ENCODE peak calls at places on chromosomes 1 and 21, in eight cellular contexts. Y, D, Z, O, S, Q, J and I are unnamed samples. For H3K4me1, the result is how much of the 10 kb centered on the place peaks cover.

GRCh38 chr1:25654109-25654660 is 37.6 kb downstream of the MAN1C1 start:
- DNase-seq in J (no peak), Z (peak), Y (no peak), Q (no peak), D (no peak), S (no peak), O (no peak), I (no peak)

GRCh38 chr1:145962157-145963102 is 1.9 kb downstream of the ANKRD34A start:
- DNase-seq in S (no peak), Q (peak), Y (no peak), Z (peak), D (peak), J (no peak), O (no peak), I (peak)

GRCh38 chr1:107919953-107920352 is 45.0 kb downstream of the VAV3 start:
- DNase-seq in Y (no peak), J (no peak), Q (no peak), S (no peak), Z (no peak), O (no peak), D (no peak), I (no peak)

GRCh38 chr1:89276690-89277089 is 4.0 kb upstream of the GBP5 start:
- DNase-seq in S (no peak), Y (peak), O (no peak), J (no peak), Q (no peak), Z (no peak), D (no peak), I (no peak)

GRCh38 chr1:84374991-84375838 is 23.1 kb upstream of the DNASE2B start:
- DNase-seq in Q (no peak), S (no peak), O (no peak), Y (peak), Z (no peak), J (no peak), D (no peak), I (no peak)

GRCh38 chr21:46457801-46458314 is 833 bp upstream of the DIP2A start:
- DNase-seq in J (no peak), O (peak), D (no peak), Y (peak), S (peak), Z (peak), Q (peak), I (no peak)

GRCh38 chr1:93865253-93865652 is 13.8 kb downstream of the DNTTIP2 start:
- DNase-seq in O (no peak), D (no peak), J (no peak), Y (no peak), S (no peak), Z (no peak), Q (no peak), I (no peak)

GRCh38 chr1:91564888-91565700 is 64.4 kb downstream of the CDC7 start:
- DNase-seq in Z (no peak), J (no peak), Q (no peak), O (peak), Y (peak), S (no peak), D (no peak), I (no peak)

GRCh38 chr1:208531003-208531750 is 287.0 kb upstream of the PLXNA2 start:
- DNase-seq in Z (no peak), D (no peak), O (no peak), Q (no peak), J (no peak), Y (no peak), S (no peak), I (no peak)

GRCh38 chr1:159931101-159931816 is 6.0 kb upstream of the TAGLN2 start:
- DNase-seq in Y (no peak), Z (no peak), J (no peak), Q (no peak), S (no peak), D (peak), O (no peak), I (no peak)

GRCh38 chr1:43314233-43314632 is 13.5 kb downstream of the TIE1 start:
- DNase-seq in Z (no peak), J (no peak), O (no peak), D (peak), Y (no peak), Q (no peak), S (no peak), I (no peak)

GRCh38 chr1:58964880-58965279 is 181.0 kb upstream of the JUN start:
- DNase-seq in J (no peak), S (peak), Q (peak), Z (no peak), Y (no peak), O (peak), D (no peak), I (no peak)

GRCh38 chr1:6287029-6287428 is 26.1 kb upstream of the GPR153 start:
- DNase-seq in S (no peak), Q (no peak), Y (no peak), J (no peak), O (no peak), Z (no peak), D (no peak), I (no peak)

GRCh38 chr1:246724001-246724724 is at the start of gene SCCPDH:
- DNase-seq in Y (peak), Q (peak), D (peak), J (peak), O (peak), Z (peak), S (peak), I (peak)

GRCh38 chr1:28338897-28339296 is 10.1 kb downstream of the MED18 start:
- DNase-seq in Y (no peak), D (no peak), Z (no peak), Q (no peak), J (no peak), S (no peak), O (no peak), I (no peak)

GRCh38 chr1:21764615-21765423 is 18.1 kb downstream of the USP48 start:
- DNase-seq in Y (peak), Q (no peak), J (peak), Z (peak), D (no peak), S (peak), O (peak), I (peak)

DNA sequence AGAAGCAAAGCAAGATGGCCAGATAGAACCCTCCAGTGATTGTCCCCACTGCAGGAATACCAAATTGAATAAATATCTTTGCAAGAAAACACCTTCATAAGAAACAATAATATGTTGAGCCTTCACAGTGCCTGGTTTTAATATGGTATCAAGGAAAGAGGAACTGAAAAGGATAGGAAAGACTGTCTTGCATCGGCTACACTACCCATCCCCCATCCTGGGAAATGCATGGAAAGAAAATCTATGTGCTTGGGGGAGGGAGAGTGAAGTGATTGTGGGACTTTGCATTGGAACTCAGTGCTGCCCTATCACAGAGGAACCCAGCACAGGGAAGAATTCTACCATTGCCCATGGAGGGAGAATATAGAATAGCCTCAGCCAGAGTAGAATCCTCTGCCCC is 28.6 kb upstream of the AK5 start:
- DNase-seq in S (no peak), D (no peak), Q (no peak), J (no peak), O (no peak), Y (no peak), Z (no peak), I (no peak)
- H3K4me1 ChIP-seq in S (under half), D (under half), Q (under half), J (under half), O (under half), Y (under half), Z (under half), I (under half)

DNA sequence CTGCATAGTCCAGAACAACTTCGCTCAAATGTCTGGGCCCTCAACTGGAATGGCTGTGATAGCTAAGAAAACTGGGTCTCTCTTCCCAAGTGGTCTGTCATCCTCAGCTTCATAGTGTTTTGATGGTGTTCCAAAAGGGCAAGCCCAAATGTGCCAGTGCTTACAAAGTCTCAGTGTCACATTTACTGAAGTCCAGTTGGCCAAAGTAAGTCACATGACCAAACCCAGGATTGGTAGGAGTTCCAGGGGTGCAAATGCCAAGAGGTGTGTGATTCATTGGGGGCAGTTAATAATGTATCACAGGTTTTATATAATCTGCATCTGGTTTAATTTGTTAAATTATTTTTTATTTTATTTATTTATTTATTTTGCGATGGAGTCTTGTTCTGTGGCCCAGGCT is 24.9 kb downstream of the SMG7 start:
- DNase-seq in S (no peak), J (no peak), Y (no peak), Z (no peak), O (no peak), D (no peak), Q (no peak), I (no peak)
- H3K4me1 ChIP-seq in S (under half), J (under half), Y (under half), Z (under half), O (under half), D (under half), Q (under half), I (under half)

DNA sequence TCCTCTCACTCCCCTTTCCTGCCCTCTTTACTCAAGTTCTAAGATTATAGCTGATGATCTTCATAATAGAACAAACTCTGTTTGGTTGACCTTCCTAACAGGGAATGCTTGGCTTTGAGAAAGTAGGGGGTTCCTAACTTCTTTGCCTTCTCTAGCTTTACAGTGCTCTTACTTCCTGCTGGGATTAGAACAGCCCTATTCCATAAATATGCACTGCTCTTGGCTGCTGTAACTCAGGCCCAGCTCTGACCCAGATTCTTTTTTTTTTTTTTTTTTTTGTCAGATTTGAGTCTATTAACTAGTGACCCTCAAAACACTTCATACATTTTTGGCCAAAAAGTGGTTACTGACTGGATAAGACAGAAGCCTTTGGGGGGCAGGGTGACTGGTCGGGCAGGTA is 39.4 kb upstream of the PIGV start:
- DNase-seq in J (no peak), Z (no peak), O (no peak), Q (no peak), S (no peak), D (no peak), Y (no peak), I (no peak)
- H3K4me1 ChIP-seq in J (half or more), Z (half or more), O (under half), Q (under half), S (under half), D (under half), Y (under half), I (half or more)

DNA sequence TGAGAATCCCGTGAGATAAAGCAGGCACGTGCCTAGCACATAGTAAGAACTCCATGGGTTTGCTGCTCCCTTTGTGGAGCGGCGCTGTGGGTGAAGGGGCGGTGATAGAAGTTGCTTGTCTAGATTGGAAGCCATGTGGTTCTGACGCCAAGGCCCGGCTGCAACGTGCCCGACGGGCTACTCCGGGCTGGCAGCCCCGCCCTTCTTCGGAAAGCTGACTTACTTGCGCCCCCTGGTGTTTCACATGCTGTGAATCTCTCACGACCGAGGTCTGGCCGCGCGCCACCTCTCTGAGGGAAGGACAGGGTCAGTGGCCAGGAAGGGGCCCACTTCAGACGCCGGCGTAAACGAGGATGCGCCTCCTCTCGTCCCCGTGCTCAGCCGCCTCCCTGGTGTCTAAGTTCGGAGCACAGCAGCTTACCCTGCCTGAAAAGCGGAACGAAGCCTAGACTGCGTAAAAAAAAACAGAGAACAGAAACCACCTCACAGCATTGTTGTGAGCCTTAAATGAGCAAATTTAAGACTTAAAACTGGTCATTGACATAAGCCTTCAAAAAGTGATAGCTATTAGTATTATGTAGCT is 42.6 kb upstream of the WNT2B start:
- DNase-seq in Q (peak), D (peak), S (peak), Y (peak), Z (peak), O (peak), J (peak), I (peak)
- H3K4me1 ChIP-seq in Q (under half), D (under half), S (under half), Y (under half), Z (under half), O (under half), J (under half), I (under half)

DNA sequence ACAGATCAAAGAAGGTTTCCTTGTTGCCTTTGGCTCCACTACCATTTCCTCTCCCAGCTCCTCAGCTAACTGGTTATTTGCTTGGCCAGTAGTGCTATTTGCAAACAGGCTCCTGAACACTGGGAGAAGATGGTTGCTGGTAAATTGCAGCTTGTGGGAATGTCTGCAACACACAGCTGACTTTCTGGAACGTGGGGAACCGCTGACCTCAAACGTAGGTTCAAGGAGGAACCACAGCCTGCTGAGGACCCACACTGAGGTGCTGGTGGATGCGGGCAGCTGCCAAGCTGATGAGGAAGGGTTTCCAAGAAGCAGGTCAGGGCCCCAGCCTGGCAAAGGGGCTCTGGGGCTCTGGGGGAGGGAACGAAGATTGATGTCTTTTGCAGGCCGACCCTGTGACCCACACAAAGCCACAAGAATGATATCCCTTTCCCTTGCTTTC is 24.8 kb downstream of the GNG4 start:
- DNase-seq in Y (peak), D (no peak), J (no peak), Z (no peak), Q (no peak), S (no peak), O (no peak), I (no peak)
- H3K4me1 ChIP-seq in Y (under half), D (under half), J (under half), Z (under half), Q (under half), S (under half), O (under half), I (under half)

DNA sequence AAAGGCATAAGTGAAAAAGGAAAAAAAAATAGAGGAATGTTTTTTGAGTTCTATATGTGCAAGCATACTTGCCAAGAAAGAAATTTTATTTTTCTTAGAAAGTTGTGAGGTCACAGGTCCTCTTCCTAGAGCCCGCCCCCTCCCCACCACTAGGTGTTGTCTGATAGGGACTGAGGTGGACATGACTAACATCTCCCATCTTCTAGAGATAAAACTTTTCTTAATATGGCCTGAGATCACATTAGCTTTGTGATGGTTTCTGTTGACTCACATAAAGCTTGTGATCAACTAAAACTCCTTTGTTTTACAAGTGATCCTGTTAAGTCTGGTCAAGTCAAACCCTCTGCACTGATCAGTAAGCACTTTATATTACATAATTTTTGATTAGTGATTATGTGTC is 33.4 kb upstream of the CITED4 start:
- DNase-seq in Y (no peak), S (no peak), O (peak), Z (no peak), J (no peak), Q (no peak), D (no peak), I (no peak)
- H3K4me1 ChIP-seq in Y (under half), S (under half), O (under half), Z (under half), J (under half), Q (under half), D (under half), I (under half)

GRCh38 chr1:157505481-157506272 is 46.6 kb downstream of the FCRL5 start:
- DNase-seq in Q (peak), Z (no peak), O (peak), D (peak), J (no peak), S (peak), Y (peak), I (peak)
- H3K4me1 ChIP-seq in Q (under half), Z (under half), O (under half), D (under half), J (under half), S (under half), Y (under half), I (under half)

DNA sequence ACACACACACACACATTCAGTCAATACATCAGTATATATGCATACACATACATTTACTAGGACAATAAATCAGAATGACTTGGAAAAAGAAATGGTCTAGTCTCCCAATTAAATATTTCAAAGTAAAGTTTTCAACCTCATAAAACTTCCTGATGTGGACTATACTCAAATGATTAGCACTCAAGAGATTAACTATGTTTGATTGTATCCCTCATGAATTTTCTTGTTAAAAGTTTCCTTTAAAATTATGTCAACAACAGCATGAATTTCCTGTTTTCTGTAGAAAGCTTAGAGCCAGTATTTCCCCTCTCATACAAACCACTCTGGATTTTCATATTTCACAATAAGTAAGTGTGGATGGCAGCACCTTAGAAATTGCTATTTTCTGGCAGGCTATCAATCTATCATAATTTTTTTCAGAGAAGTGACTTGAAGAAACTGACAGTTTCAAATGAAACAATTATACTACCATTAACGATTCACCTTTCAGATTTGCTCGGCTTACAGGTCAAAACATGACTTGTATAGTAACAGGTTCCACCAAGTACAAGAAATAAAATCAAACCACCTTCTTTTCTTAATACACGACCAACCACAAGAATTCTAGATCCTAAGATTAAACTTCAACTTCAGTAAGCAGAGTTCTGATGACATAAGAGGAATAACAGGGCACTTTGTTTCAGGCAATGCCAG is 20.9 kb downstream of the ELK4 start:
- DNase-seq in Y (peak), Q (no peak), J (no peak), Z (no peak), S (no peak), O (peak), D (no peak), I (no peak)
- H3K4me1 ChIP-seq in Y (under half), Q (under half), J (under half), Z (under half), S (under half), O (under half), D (under half), I (under half)

DNA sequence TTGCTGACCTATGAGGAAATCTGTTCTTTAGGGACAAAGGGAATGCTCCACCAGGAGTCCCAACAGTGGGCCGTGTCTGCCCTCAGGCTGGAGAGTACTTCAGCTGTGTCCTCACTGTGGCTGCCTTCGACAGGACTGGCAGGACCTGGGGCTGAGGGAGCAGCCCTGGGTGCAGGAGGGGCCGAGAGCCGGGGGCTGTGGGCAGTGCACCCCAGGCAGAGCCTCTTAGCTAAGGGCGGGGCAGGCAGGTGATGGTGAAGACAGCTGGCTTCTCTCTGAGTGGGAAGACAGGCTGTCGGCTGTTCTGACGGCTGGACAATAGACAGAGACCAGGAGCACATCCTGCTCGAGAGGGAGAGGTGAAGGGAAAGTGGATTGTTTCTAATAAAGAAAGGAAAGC is 91.7 kb downstream of the STUM start:
- DNase-seq in S (no peak), J (no peak), Y (no peak), O (no peak), D (peak), Z (no peak), Q (no peak), I (no peak)
- H3K4me1 ChIP-seq in S (under half), J (under half), Y (under half), O (under half), D (under half), Z (under half), Q (under half), I (under half)

DNA sequence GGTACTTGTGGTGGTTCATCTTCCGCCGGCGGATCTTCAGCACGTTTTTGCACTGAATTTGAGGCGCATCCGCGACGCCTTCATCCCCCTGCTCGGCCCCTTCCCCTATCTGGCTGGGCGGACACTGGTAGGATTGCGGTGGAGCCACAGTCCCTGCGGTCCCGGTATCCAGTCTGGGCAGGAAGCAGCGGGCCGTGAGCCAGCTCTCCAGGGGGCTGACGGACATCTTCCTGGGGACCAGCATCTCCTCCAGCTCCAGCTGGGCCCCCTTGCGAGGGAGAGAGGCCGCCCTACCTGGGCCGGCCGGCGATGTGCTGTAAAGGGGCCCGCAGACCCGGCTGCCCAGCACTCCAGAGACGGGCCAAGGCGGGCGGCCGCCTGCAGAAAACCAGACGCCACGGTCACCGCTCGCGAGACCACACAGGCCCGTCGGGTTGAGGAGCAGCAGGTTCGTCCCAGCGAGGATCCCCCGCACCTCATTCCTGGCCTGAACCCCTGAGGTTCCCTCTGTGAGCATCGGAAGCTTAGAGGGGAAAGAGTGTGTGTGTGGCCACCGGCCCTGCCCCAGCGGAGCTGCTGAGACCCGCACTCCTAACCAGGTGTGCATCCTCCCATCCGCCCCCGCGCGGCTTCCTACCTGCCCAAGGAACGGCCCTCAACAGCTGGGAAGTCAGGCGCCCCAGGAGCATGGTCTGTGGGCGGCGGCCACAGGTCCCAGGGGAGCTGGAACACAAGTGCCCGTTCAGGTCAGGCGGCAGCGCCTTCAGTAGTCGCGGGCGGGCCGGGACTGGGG is 743 bp downstream of the AURKAIP1 start:
- DNase-seq in Z (no peak), Q (no peak), O (no peak), S (no peak), J (no peak), Y (no peak), D (peak), I (no peak)
- H3K4me1 ChIP-seq in Z (under half), Q (under half), O (under half), S (under half), J (under half), Y (under half), D (under half), I (under half)